ENCODE peak calls at places on chromosomes 13 and 19, in ten cellular contexts. One of them, this sample, is unnamed.

GRCh38 chr19:46378268-46378667 is 31.4 kb downstream of the PPP5C start:
- DNase-seq in stimulated activated CD4-positive, alpha-beta T cell treated with anti-CD3 and anti-CD28 coated beads, Interleukin-2, amount 100 ng/mL, for 4 hours: no peak
- DNase-seq in COR-L47: no peak
- DNase-seq in iris pigment epithelial cell: peak
- DNase-seq in dorsolateral prefrontal cortex: no peak
- DNase-seq in Caki2: no peak
- DNase-seq in AG10803: peak
- DNase-seq in AG04449: peak
- DNase-seq in HuH-7: no peak
- DNase-seq in choroid plexus epithelial cell: peak
- DNase-seq in this sample: no peak

GRCh38 chr19:50549059-50549926 is 18.9 kb downstream of the LRRC4B start:
- DNase-seq in iris pigment epithelial cell: no peak
- DNase-seq in COR-L47: no peak
- DNase-seq in AG04449: no peak
- DNase-seq in dorsolateral prefrontal cortex: no peak
- DNase-seq in HuH-7: no peak
- DNase-seq in choroid plexus epithelial cell: no peak
- DNase-seq in AG10803: no peak
- DNase-seq in stimulated activated CD4-positive, alpha-beta T cell treated with anti-CD3 and anti-CD28 coated beads, Interleukin-2, amount 100 ng/mL, for 4 hours: no peak
- DNase-seq in Caki2: no peak
- DNase-seq in this sample: no peak

GRCh38 chr13:50366488-50367174 is 351.4 kb downstream of the KCNRG start:
- DNase-seq in Caki2: no peak
- DNase-seq in dorsolateral prefrontal cortex: no peak
- DNase-seq in COR-L47: peak
- DNase-seq in AG04449: no peak
- DNase-seq in AG10803: no peak
- DNase-seq in stimulated activated CD4-positive, alpha-beta T cell treated with anti-CD3 and anti-CD28 coated beads, Interleukin-2, amount 100 ng/mL, for 4 hours: no peak
- DNase-seq in HuH-7: no peak
- DNase-seq in choroid plexus epithelial cell: no peak
- DNase-seq in iris pigment epithelial cell: no peak
- DNase-seq in this sample: peak

GRCh38 chr13:97423300-97424045 is 10.5 kb upstream of the RAP2A start:
- DNase-seq in HuH-7: no peak
- DNase-seq in iris pigment epithelial cell: no peak
- DNase-seq in AG10803: peak
- DNase-seq in COR-L47: no peak
- DNase-seq in choroid plexus epithelial cell: no peak
- DNase-seq in dorsolateral prefrontal cortex: no peak
- DNase-seq in Caki2: no peak
- DNase-seq in stimulated activated CD4-positive, alpha-beta T cell treated with anti-CD3 and anti-CD28 coated beads, Interleukin-2, amount 100 ng/mL, for 4 hours: no peak
- DNase-seq in AG04449: no peak
- DNase-seq in this sample: no peak

GRCh38 chr19:1089126-1089771 is 5.9 kb downstream of the POLR2E start:
- DNase-seq in choroid plexus epithelial cell: no peak
- DNase-seq in HuH-7: no peak
- DNase-seq in stimulated activated CD4-positive, alpha-beta T cell treated with anti-CD3 and anti-CD28 coated beads, Interleukin-2, amount 100 ng/mL, for 4 hours: no peak
- DNase-seq in dorsolateral prefrontal cortex: no peak
- DNase-seq in COR-L47: no peak
- DNase-seq in iris pigment epithelial cell: no peak
- DNase-seq in AG10803: no peak
- DNase-seq in Caki2: no peak
- DNase-seq in AG04449: no peak
- DNase-seq in this sample: no peak

GRCh38 chr19:6694147-6694815 is 24.3 kb upstream of the TNFSF14 start:
- DNase-seq in AG10803: no peak
- DNase-seq in dorsolateral prefrontal cortex: no peak
- DNase-seq in iris pigment epithelial cell: no peak
- DNase-seq in Caki2: no peak
- DNase-seq in stimulated activated CD4-positive, alpha-beta T cell treated with anti-CD3 and anti-CD28 coated beads, Interleukin-2, amount 100 ng/mL, for 4 hours: no peak
- DNase-seq in AG04449: no peak
- DNase-seq in choroid plexus epithelial cell: no peak
- DNase-seq in COR-L47: no peak
- DNase-seq in HuH-7: no peak
- DNase-seq in this sample: no peak

GRCh38 chr13:97307882-97308624 is 85.9 kb downstream of the MBNL2 start:
- DNase-seq in AG10803: peak
- DNase-seq in iris pigment epithelial cell: peak
- DNase-seq in AG04449: no peak
- DNase-seq in HuH-7: peak
- DNase-seq in Caki2: peak
- DNase-seq in stimulated activated CD4-positive, alpha-beta T cell treated with anti-CD3 and anti-CD28 coated beads, Interleukin-2, amount 100 ng/mL, for 4 hours: no peak
- DNase-seq in choroid plexus epithelial cell: peak
- DNase-seq in dorsolateral prefrontal cortex: peak
- DNase-seq in COR-L47: no peak
- DNase-seq in this sample: peak

GRCh38 chr19:5292843-5293606 is 47.6 kb downstream of the PTPRS start:
- DNase-seq in Caki2: peak
- DNase-seq in dorsolateral prefrontal cortex: peak
- DNase-seq in stimulated activated CD4-positive, alpha-beta T cell treated with anti-CD3 and anti-CD28 coated beads, Interleukin-2, amount 100 ng/mL, for 4 hours: peak
- DNase-seq in AG10803: peak
- DNase-seq in COR-L47: peak
- DNase-seq in AG04449: no peak
- DNase-seq in choroid plexus epithelial cell: peak
- DNase-seq in HuH-7: peak
- DNase-seq in iris pigment epithelial cell: peak
- DNase-seq in this sample: peak

GRCh38 chr13:25911020-25911419 is 140.8 kb downstream of the SHISA2 start:
- DNase-seq in HuH-7: no peak
- DNase-seq in AG04449: no peak
- DNase-seq in dorsolateral prefrontal cortex: no peak
- DNase-seq in iris pigment epithelial cell: no peak
- DNase-seq in COR-L47: peak
- DNase-seq in choroid plexus epithelial cell: no peak
- DNase-seq in stimulated activated CD4-positive, alpha-beta T cell treated with anti-CD3 and anti-CD28 coated beads, Interleukin-2, amount 100 ng/mL, for 4 hours: no peak
- DNase-seq in AG10803: no peak
- DNase-seq in Caki2: no peak
- DNase-seq in this sample: no peak

GRCh38 chr13:70960841-70961443 is 852.7 kb upstream of the KLHL1 start:
- DNase-seq in HuH-7: peak
- DNase-seq in choroid plexus epithelial cell: peak
- DNase-seq in iris pigment epithelial cell: peak
- DNase-seq in AG04449: no peak
- DNase-seq in AG10803: peak
- DNase-seq in stimulated activated CD4-positive, alpha-beta T cell treated with anti-CD3 and anti-CD28 coated beads, Interleukin-2, amount 100 ng/mL, for 4 hours: no peak
- DNase-seq in dorsolateral prefrontal cortex: no peak
- DNase-seq in COR-L47: peak
- DNase-seq in Caki2: peak
- DNase-seq in this sample: peak

GRCh38 chr19:18399008-18399407 is 1.6 kb upstream of the LRRC25 start:
- DNase-seq in AG04449: no peak
- DNase-seq in stimulated activated CD4-positive, alpha-beta T cell treated with anti-CD3 and anti-CD28 coated beads, Interleukin-2, amount 100 ng/mL, for 4 hours: no peak
- DNase-seq in choroid plexus epithelial cell: peak
- DNase-seq in COR-L47: no peak
- DNase-seq in AG10803: peak
- DNase-seq in iris pigment epithelial cell: peak
- DNase-seq in dorsolateral prefrontal cortex: no peak
- DNase-seq in HuH-7: no peak
- DNase-seq in Caki2: peak
- DNase-seq in this sample: no peak

GRCh38 chr19:45103625-45104319 is 10.8 kb downstream of the PPP1R37 start:
- DNase-seq in AG04449: no peak
- DNase-seq in iris pigment epithelial cell: no peak
- DNase-seq in AG10803: no peak
- DNase-seq in COR-L47: peak
- DNase-seq in choroid plexus epithelial cell: no peak
- DNase-seq in dorsolateral prefrontal cortex: no peak
- DNase-seq in Caki2: peak
- DNase-seq in HuH-7: no peak
- DNase-seq in stimulated activated CD4-positive, alpha-beta T cell treated with anti-CD3 and anti-CD28 coated beads, Interleukin-2, amount 100 ng/mL, for 4 hours: no peak
- DNase-seq in this sample: peak

GRCh38 chr19:45443462-45444317 is 20.0 kb upstream of the ERCC1 start:
- DNase-seq in dorsolateral prefrontal cortex: peak
- DNase-seq in HuH-7: peak
- DNase-seq in iris pigment epithelial cell: peak
- DNase-seq in COR-L47: no peak
- DNase-seq in AG04449: no peak
- DNase-seq in AG10803: peak
- DNase-seq in stimulated activated CD4-positive, alpha-beta T cell treated with anti-CD3 and anti-CD28 coated beads, Interleukin-2, amount 100 ng/mL, for 4 hours: no peak
- DNase-seq in Caki2: peak
- DNase-seq in choroid plexus epithelial cell: peak
- DNase-seq in this sample: peak